ENCODE peak calls at places on chromosome X, in ten cellular contexts. R is sigmoid colon, Q is thyroid gland, L is endothelial cell of umbilical vein, E is upper lobe of left lung, H is HCT116, O is tibial nerve, W is A549, B is heart left ventricle, X is transverse colon. F is an unnamed sample. For H3K4me1, the result is how much of the 10 kb centered on the place peaks cover.

GRCh38 chrX:136906921-136907510 is 26.5 kb upstream of the RBMX start:
- DNase-seq in R (no peak), Q (no peak), L (no peak), E (no peak), H (no peak), O (no peak), W (no peak), B (no peak), X (no peak), F (no peak)

GRCh38 chrX:1679238-1679637 is 64.4 kb downstream of the ASMT start:
- DNase-seq in R (no peak), Q (no peak), L (no peak), E (no peak), H (no peak), O (no peak), W (no peak), B (no peak), X (no peak), F (no peak)

GRCh38 chrX:9317174-9317573 is 147.7 kb upstream of the TBL1X start:
- DNase-seq in R (no peak), Q (no peak), L (no peak), E (peak), H (no peak), O (no peak), W (no peak), B (no peak), X (no peak), F (no peak)

GRCh38 chrX:130975947-130976346 is 72.9 kb upstream of the ENOX2 start:
- DNase-seq in R (no peak), Q (peak), L (peak), E (no peak), H (peak), O (peak), W (peak), B (no peak), X (peak), F (no peak)

GRCh38 chrX:68695206-68695845 is 47.9 kb downstream of the STARD8 start:
- DNase-seq in R (no peak), Q (no peak), L (no peak), E (no peak), H (no peak), O (no peak), W (peak), B (no peak), X (no peak), F (no peak)

GRCh38 chrX:122625821-122626220 is 558.3 kb upstream of the GRIA3 start:
- DNase-seq in R (no peak), Q (no peak), L (no peak), E (no peak), H (no peak), O (no peak), W (no peak), B (no peak), X (no peak), F (no peak)

GRCh38 chrX:452598-452997 is 65.9 kb upstream of the PPP2R3B start:
- DNase-seq in R (no peak), Q (no peak), L (no peak), E (no peak), H (no peak), O (no peak), W (no peak), B (no peak), X (no peak), F (no peak)

GRCh38 chrX:34778961-34779360 is 121.9 kb upstream of the TMEM47 start:
- DNase-seq in R (no peak), Q (no peak), L (no peak), E (no peak), H (no peak), O (no peak), W (no peak), B (no peak), X (no peak), F (no peak)

GRCh38 chrX:10178866-10179463 is 22.2 kb downstream of the CLCN4 start:
- DNase-seq in R (no peak), Q (no peak), L (no peak), E (no peak), H (no peak), O (no peak), W (no peak), B (no peak), X (no peak), F (no peak)

GRCh38 chrX:155954793-155955192 is 42.7 kb upstream of the IL9R start:
- DNase-seq in R (no peak), Q (no peak), L (no peak), E (no peak), H (no peak), O (no peak), W (no peak), B (no peak), X (no peak), F (no peak)

GRCh38 chrX:104165894-104166734 is at the start of gene FAM199X:
- DNase-seq in R (peak), Q (peak), L (peak), E (peak), H (peak), O (peak), W (peak), B (peak), X (peak), F (peak)
- TF ChIP-seq POLR2A in R (no peak), Q (peak), L (peak), E (peak), H (peak), O (peak), W (peak), B (peak), X (peak), F (peak)

GRCh38 chrX:153470411-153471363 is at the start of gene HAUS7:
- DNase-seq in R (peak), Q (peak), L (peak), E (peak), H (peak), O (peak), W (peak), B (peak), X (peak), F (peak)
- H3K27ac ChIP-seq in R (peak), Q (peak), L (peak), E (peak), H (peak), O (peak), W (peak), B (peak), X (peak), F (no peak)

DNA sequence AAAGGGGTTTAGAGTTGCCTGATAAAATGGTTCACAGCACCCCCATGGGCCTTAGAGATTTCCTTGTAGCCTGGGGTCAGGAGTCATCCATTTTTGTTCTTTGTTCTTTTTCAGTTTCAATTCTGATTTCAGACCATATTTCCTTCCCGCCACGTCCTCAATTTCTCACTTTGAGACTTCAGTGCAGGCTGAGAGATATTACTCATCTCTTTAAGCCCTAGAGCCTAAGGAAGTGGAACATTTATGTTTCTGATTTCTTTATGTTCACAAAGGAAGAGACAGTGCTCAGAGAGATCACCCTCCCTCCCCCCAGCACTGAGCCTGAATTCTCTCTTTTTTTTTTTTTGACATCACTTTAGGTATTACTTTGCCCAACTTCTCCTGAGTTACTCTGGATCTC is 56.3 kb downstream of the MSN start:
- DNase-seq in R (no peak), Q (no peak), L (peak), E (no peak), H (no peak), O (no peak), W (no peak), B (no peak), X (no peak), F (no peak)
- H3K4me1 ChIP-seq in R (under half), Q (under half), L (under half), E (under half), H (under half), O (under half), W (under half), B (half or more), X (under half), F (under half)

GRCh38 chrX:40154229-40154852 is 56.6 kb upstream of the BCOR start:
- DNase-seq in R (peak), Q (peak), L (no peak), E (no peak), H (no peak), O (no peak), W (peak), B (peak), X (no peak), F (peak)

GRCh38 chrX:40151211-40152172 is 53.7 kb upstream of the BCOR start:
- DNase-seq in R (no peak), Q (peak), L (no peak), E (no peak), H (no peak), O (no peak), W (no peak), B (no peak), X (no peak), F (peak)

GRCh38 chrX:40153335-40154221 is 55.8 kb upstream of the BCOR start:
- DNase-seq in R (peak), Q (peak), L (no peak), E (peak), H (no peak), O (no peak), W (peak), B (no peak), X (peak), F (no peak)

GRCh38 chrX:40152173-40152705 is 54.5 kb upstream of the BCOR start:
- DNase-seq in R (peak), Q (no peak), L (no peak), E (no peak), H (no peak), O (no peak), W (no peak), B (no peak), X (peak), F (peak)

DNA sequence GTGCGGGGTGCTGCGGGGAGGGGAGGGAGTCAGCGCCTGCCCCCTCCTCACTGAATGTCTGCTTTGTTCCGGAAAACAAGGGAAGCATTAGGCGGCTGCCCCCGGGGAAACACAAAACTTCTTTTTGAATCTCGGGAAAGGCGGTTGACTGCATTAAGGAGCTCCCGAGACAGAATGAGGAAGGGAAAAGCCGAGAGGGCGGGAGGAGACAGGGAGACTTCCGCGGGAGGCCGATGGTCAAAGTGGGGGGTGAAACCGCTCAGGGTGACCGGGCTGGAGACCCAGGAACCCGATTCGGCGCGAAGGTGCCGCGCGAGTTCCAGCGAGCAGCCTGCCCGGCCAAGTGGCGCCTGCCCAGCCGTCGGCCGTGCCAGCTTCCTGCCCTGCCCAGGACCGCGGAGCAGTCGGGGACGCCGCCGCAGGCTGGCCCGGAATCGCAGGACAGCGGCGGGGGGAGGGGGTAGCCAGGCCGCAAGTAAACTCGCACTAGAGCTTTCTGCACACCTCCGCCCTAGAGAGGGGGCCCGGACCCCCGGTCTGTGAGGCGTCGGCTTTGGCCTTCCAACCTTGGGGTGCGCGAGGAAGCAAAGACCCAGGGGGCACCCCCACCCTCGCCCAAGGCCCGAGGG is 55.1 kb upstream of the BCOR start:
- DNase-seq in R (peak), Q (peak), L (no peak), E (peak), H (no peak), O (no peak), W (peak), B (peak), X (peak), F (peak)
- TF ChIP-seq POLR2A in R (no peak), Q (peak), L (no peak), E (no peak), H (no peak), O (no peak), W (peak), B (no peak), X (no peak), F (no peak)

GRCh38 chrX:23662187-23662586 is 5.1 kb upstream of the PRDX4 start:
- DNase-seq in R (no peak), Q (no peak), L (no peak), E (no peak), H (no peak), O (no peak), W (no peak), B (no peak), X (no peak), F (no peak)
- H3K27ac ChIP-seq in R (no peak), Q (no peak), L (no peak), E (no peak), H (no peak), O (no peak), W (no peak), B (no peak), X (no peak), F (no peak)

DNA sequence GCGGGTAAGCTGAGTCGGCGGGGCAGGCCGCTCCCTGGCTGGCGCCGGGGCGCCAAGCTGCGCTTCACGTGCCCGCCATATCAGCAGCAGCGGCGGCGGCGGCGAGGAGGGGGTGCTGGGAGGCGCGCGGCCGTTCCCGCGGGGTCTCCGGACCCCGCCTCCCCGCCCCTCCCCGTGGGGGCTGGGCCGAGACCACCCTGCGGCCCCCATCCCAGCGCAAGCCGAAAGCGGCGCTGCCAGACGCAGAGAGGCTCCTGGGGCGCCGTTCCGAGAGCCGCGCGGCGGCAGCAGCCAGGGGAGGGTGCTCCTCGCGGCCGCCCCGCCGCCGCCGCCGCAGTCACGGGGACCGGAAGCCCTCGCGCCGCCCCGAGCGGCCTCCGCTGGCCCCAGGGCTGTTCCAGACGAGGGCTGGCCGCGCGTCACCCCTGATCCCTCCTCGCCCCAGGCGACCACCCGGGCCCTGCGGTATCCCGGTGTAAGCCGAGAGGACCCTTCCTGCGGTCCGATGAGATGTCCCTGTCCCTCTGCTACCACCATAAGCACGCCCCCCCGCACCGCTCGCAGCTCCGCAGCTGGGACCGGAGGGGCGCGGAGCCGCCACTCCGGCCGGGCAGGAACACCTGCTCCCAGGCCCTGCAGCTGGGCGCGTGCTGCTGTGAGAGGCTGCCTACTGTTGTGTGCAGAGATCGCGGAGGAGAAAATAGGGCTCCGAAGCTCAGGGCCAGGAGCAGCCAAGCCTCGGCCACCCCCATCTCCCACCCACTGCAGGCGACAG is 7.4 kb upstream of the BCOR start:
- DNase-seq in R (no peak), Q (peak), L (peak), E (no peak), H (no peak), O (no peak), W (peak), B (peak), X (peak), F (peak)
- H3K4me1 ChIP-seq in R (under half), Q (under half), L (under half), E (under half), H (under half), O (under half), W (under half), B (under half), X (under half), F (under half)

DNA sequence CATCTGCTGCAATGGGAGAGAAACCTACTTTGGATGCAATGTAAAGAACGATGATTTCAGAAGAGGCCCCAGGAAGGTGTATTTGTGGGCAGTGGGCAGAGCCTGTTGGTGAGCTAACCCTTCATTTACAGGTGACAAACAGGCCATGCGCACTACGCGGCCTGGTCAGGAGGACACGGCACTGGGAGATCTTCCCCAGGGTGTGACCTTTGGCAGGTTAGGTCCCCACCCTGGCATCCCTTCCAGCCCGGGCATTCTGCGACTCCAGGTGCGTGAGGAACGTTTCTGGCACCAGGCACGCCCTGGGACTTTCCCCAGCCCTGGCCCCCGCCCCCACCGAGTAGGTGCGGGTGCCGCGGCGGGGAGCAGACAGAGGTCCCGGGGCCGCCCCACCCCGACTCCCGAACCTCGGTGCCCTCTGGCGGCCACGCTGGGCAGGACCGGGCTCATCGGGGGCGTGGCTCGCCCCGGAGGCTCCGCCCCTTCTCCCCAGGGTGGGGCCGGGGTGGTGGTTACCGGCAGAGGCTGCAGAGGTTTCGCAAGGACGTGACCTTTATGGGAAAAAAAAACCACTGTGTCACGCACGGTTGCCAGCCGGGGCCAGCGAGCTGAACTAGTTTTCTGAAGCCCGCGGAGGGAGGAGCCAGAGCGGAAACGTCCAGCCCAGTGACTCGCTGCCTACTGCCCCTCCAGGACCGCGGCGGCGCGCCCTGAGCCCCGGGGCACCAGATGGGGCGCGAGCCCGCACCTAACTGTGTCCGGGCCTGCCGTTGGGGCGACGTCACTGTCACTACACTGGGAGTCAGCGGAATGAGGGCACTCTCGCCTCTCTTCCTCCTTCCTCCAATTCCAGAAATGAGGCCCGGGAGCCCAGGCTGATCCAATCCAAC is 5.0 kb upstream of the NYX start:
- DNase-seq in R (peak), Q (peak), L (peak), E (peak), H (peak), O (peak), W (peak), B (peak), X (peak), F (peak)
- TF ChIP-seq POLR2A in R (no peak), Q (peak), L (no peak), E (no peak), H (no peak), O (no peak), W (peak), B (peak), X (peak), F (peak)

F was measured in right lobe of liver.